ENCODE peak calls at places on chromosomes 11 and 22, in seven cellular contexts. I, O, W, U, G, V and Q are unnamed samples.

GRCh38 chr11:115316682-115317081 is 187.5 kb downstream of the CADM1 start:
- DNase-seq in O (no peak), W (peak), G (no peak), I (no peak), U (no peak), V (no peak), Q (no peak)

GRCh38 chr11:1267441-1268100 is 41.9 kb downstream of the TOLLIP start:
- DNase-seq in O (peak), G (no peak), W (no peak), I (no peak), V (no peak), U (no peak), Q (no peak)

GRCh38 chr11:9518835-9519234 is 54.6 kb upstream of the WEE1 start:
- DNase-seq in I (no peak), O (no peak), V (no peak), U (no peak), G (no peak), W (no peak), Q (no peak)

GRCh38 chr11:120168108-120168959 is 30.4 kb upstream of the TRIM29 start:
- DNase-seq in W (no peak), V (no peak), G (no peak), O (no peak), I (peak), U (no peak), Q (no peak)

GRCh38 chr22:49879871-49880270 is 26.2 kb downstream of the ZBED4 start:
- DNase-seq in G (no peak), I (no peak), V (no peak), O (no peak), W (no peak), U (no peak), Q (no peak)

GRCh38 chr11:76624515-76625379 is 45.8 kb downstream of the LRRC32 start:
- DNase-seq in V (no peak), W (no peak), U (no peak), G (peak), I (no peak), O (no peak), Q (no peak)

GRCh38 chr11:46306296-46306853 is 28.9 kb downstream of the CREB3L1 start:
- DNase-seq in W (no peak), V (no peak), I (no peak), U (no peak), O (no peak), G (no peak), Q (no peak)

GRCh38 chr11:121281609-121282164 is 10.9 kb upstream of the SC5D start:
- DNase-seq in V (no peak), U (no peak), O (no peak), W (no peak), G (no peak), I (no peak), Q (no peak)

GRCh38 chr11:43853766-43854165 is 26.9 kb upstream of the ALKBH3 start:
- DNase-seq in V (no peak), O (peak), I (no peak), G (no peak), U (no peak), W (no peak), Q (no peak)

GRCh38 chr11:133829566-133829965 is 15.7 kb downstream of the SPATA19 start:
- DNase-seq in W (no peak), I (no peak), V (no peak), G (no peak), O (no peak), U (no peak), Q (no peak)

GRCh38 chr11:110199184-110199981 is 97.0 kb downstream of the RDX start:
- DNase-seq in V (no peak), I (no peak), O (peak), G (no peak), W (peak), U (no peak), Q (no peak)

GRCh38 chr11:106262852-106263251 is 185.4 kb downstream of the AASDHPPT start:
- DNase-seq in V (no peak), W (no peak), G (no peak), I (no peak), U (no peak), O (no peak), Q (no peak)

GRCh38 chr11:12523180-12523924 is 146.0 kb downstream of the PARVA start:
- DNase-seq in V (no peak), I (no peak), G (no peak), W (no peak), U (no peak), O (no peak), Q (no peak)

GRCh38 chr11:10902756-10903155 is 44.9 kb upstream of the ZBED5 start:
- DNase-seq in V (no peak), W (no peak), G (no peak), I (no peak), U (no peak), O (no peak), Q (no peak)

GRCh38 chr11:86708671-86709070 is 36.3 kb upstream of the ME3 start:
- DNase-seq in G (no peak), I (no peak), W (no peak), O (no peak), U (no peak), V (no peak), Q (no peak)

GRCh38 chr11:110896358-110896757 is 184.1 kb upstream of the ARHGAP20 start:
- DNase-seq in O (peak), G (no peak), U (no peak), I (no peak), V (no peak), W (peak), Q (no peak)

GRCh38 chr11:102147031-102147430 is 36.8 kb downstream of the YAP1 start:
- DNase-seq in V (no peak), W (no peak), O (no peak), G (no peak), I (no peak), U (no peak), Q (no peak)

GRCh38 chr22:46491936-46492335 is 45.5 kb downstream of the CELSR1 start:
- DNase-seq in G (no peak), W (no peak), O (no peak), U (no peak), V (no peak), I (no peak), Q (no peak)

GRCh38 chr11:88680806-88681205 is 343.3 kb upstream of the CTSC start:
- DNase-seq in O (no peak), G (no peak), V (no peak), I (no peak), W (peak), U (no peak), Q (no peak)

GRCh38 chr22:30444632-30445437 is 19.3 kb downstream of the MTFP1 start:
- DNase-seq in G (no peak), O (peak), W (peak), I (peak), U (peak), V (peak), Q (no peak)

GRCh38 chr11:126391970-126392637 is 36.6 kb downstream of the ST3GAL4 start:
- DNase-seq in G (no peak), U (no peak), I (no peak), O (no peak), W (peak), V (peak), Q (peak)

GRCh38 chr11:110525883-110526282 is 96.1 kb downstream of the FDX1 start:
- DNase-seq in G (no peak), V (no peak), W (no peak), U (no peak), I (no peak), O (peak), Q (peak)

GRCh38 chr22:20761536-20761935 is 12.4 kb upstream of the SERPIND1 start:
- DNase-seq in V (no peak), U (no peak), W (no peak), O (no peak), I (no peak), G (no peak), Q (no peak)

GRCh38 chr11:79259800-79260199 is 181.0 kb downstream of the TENM4 start:
- DNase-seq in O (peak), U (no peak), W (no peak), I (no peak), G (no peak), V (no peak), Q (no peak)